ENCODE peak calls at places on chromosome 19, in four cellular contexts. One of them, this sample, is unnamed.

GRCh38 chr19:927044-927706 is 1.3 kb downstream of the ARID3A start:
- DNase-seq in mucosa of gallbladder: no peak
- DNase-seq in epithelial cell of esophagus: no peak
- DNase-seq in stomach: peak; percentile 55
- DNase-seq in this sample: no peak

GRCh38 chr19:35644987-35645679 is 3.0 kb upstream of the COX6B1 start:
- DNase-seq in mucosa of gallbladder: peak; percentile 70
- DNase-seq in epithelial cell of esophagus: peak; percentile 66
- DNase-seq in stomach: peak; percentile 87
- DNase-seq in this sample: peak; percentile 33

GRCh38 chr19:377801-378581 is 31.0 kb downstream of the C2CD4C start:
- DNase-seq in epithelial cell of esophagus: no peak
- DNase-seq in mucosa of gallbladder: no peak
- DNase-seq in stomach: no peak
- DNase-seq in this sample: peak; percentile 6

GRCh38 chr19:22545751-22546150 is 88.4 kb upstream of the ZNF492 start:
- DNase-seq in stomach: no peak
- DNase-seq in epithelial cell of esophagus: peak; percentile 13
- DNase-seq in mucosa of gallbladder: peak; percentile 29
- DNase-seq in this sample: peak; percentile 5

GRCh38 chr19:29714953-29715694 is at the start of gene C19orf12:
- DNase-seq in mucosa of gallbladder: no peak
- DNase-seq in stomach: peak; percentile 68
- DNase-seq in epithelial cell of esophagus: peak; percentile 40
- DNase-seq in this sample: peak; percentile 38

GRCh38 chr19:17687857-17688784 is at the start of gene UNC13A:
- DNase-seq in stomach: peak; percentile 37
- DNase-seq in mucosa of gallbladder: peak; percentile 30
- DNase-seq in epithelial cell of esophagus: peak; percentile 47
- DNase-seq in this sample: peak; percentile 39

GRCh38 chr19:15299568-15300409 is 32.5 kb downstream of the BRD4 start:
- DNase-seq in mucosa of gallbladder: no peak
- DNase-seq in epithelial cell of esophagus: peak; percentile 48
- DNase-seq in stomach: no peak
- DNase-seq in this sample: no peak

GRCh38 chr19:33290956-33291622 is 11.2 kb downstream of the CEBPA start:
- DNase-seq in stomach: no peak
- DNase-seq in epithelial cell of esophagus: peak; percentile 89
- DNase-seq in mucosa of gallbladder: no peak
- DNase-seq in this sample: peak; percentile 62

GRCh38 chr19:547836-548720 is 4.2 kb downstream of the GZMM start:
- DNase-seq in stomach: no peak
- DNase-seq in mucosa of gallbladder: no peak
- DNase-seq in epithelial cell of esophagus: no peak
- DNase-seq in this sample: no peak